ENCODE peak calls at places on chromosomes 1 and 21, in nine cellular contexts. R is ovary, G is BE2C, Z is adrenal gland, J is tibial artery, L is BJ, X is astrocyte, V is right lobe of liver, M is brain microvascular endothelial cell. P is an unnamed sample. For H3K27me3, the result is how much of the 10 kb centered on the place peaks cover.

GRCh38 chr1:84946631-84947030 is 50.3 kb downstream of the MCOLN2 start:
- DNase-seq in R (no peak), G (no peak), Z (no peak), J (no peak), L (no peak), X (peak), V (no peak), M (no peak), P (peak)

GRCh38 chr1:33683913-33684312 is 180.0 kb upstream of the HMGB4 start:
- DNase-seq in R (no peak), G (no peak), Z (no peak), J (no peak), L (no peak), X (peak), V (no peak), M (no peak), P (no peak)

GRCh38 chr1:244322791-244323521 is 128.8 kb downstream of the ADSS2 start:
- DNase-seq in R (peak), G (no peak), Z (peak), J (peak), L (peak), X (peak), V (no peak), M (peak), P (peak)

GRCh38 chr1:224683981-224684380 is 67.9 kb downstream of the CNIH3 start:
- DNase-seq in R (no peak), G (peak), Z (no peak), J (no peak), L (no peak), X (no peak), V (no peak), M (no peak), P (no peak)

GRCh38 chr1:47679826-47680225 is 242.0 kb downstream of the FOXD2 start:
- DNase-seq in R (no peak), G (no peak), Z (no peak), J (no peak), L (no peak), X (no peak), V (no peak), M (no peak), P (no peak)

GRCh38 chr1:998905-999796 is 746 bp downstream of the HES4 start:
- DNase-seq in R (no peak), G (peak), Z (no peak), J (no peak), L (no peak), X (no peak), V (peak), M (no peak), P (no peak)

GRCh38 chr1:23083714-23084480 is 64.6 kb downstream of the KDM1A start:
- DNase-seq in R (peak), G (no peak), Z (peak), J (no peak), L (no peak), X (no peak), V (peak), M (no peak), P (no peak)

GRCh38 chr1:201171063-201172036 is 17.1 kb upstream of the TMEM9 start:
- DNase-seq in R (peak), G (peak), Z (peak), J (no peak), L (no peak), X (no peak), V (peak), M (peak), P (peak)

GRCh38 chr1:248631354-248632041 is 3.4 kb downstream of the OR2T11 start:
- DNase-seq in R (no peak), G (no peak), Z (no peak), J (no peak), L (no peak), X (no peak), V (no peak), M (no peak), P (peak)

GRCh38 chr1:42211224-42211623 is 46.7 kb upstream of the GUCA2A start:
- DNase-seq in R (no peak), G (no peak), Z (no peak), J (no peak), L (no peak), X (no peak), V (no peak), M (peak), P (peak)

GRCh38 chr1:214303538-214303937 is 22.6 kb downstream of the SMYD2 start:
- DNase-seq in R (no peak), G (no peak), Z (no peak), J (no peak), L (no peak), X (peak), V (no peak), M (no peak), P (no peak)

GRCh38 chr21:23394458-23394857 is 2212.8 kb downstream of the MRPL39 start:
- DNase-seq in R (no peak), G (no peak), Z (no peak), J (no peak), L (no peak), X (no peak), V (no peak), M (no peak), P (no peak)
- TF ChIP-seq CTCF in R (no peak), G (peak), Z (no peak), J (no peak), L (no peak), X (no peak), V (no peak), M (no peak), P (no peak)

GRCh38 chr1:208343226-208343625 is 99.0 kb upstream of the PLXNA2 start:
- DNase-seq in R (no peak), G (no peak), Z (no peak), J (no peak), L (no peak), X (no peak), V (no peak), M (no peak), P (no peak)

GRCh38 chr1:208349679-208350330 is 105.6 kb upstream of the PLXNA2 start:
- DNase-seq in R (no peak), G (no peak), Z (no peak), J (no peak), L (no peak), X (no peak), V (no peak), M (no peak), P (no peak)

DNA sequence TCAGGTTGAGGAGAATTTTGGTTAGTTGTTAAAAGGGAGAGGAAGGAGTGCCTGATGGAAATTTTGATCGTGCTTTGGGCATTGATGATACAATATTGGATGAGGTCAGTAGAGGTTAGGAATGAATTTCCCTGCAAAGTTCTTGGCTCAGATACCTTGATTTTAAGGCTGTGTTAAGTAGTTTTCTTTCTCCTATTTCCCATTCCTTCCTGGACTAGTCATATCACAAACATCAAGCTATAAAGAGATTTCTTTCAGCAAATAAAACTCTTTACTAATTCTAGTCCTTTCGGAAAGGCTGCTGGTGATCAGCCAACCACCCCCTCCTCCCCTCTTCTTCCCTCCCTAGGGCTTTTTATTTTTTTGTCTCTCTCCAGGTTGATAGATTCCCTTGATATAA is 100.0 kb upstream of the PLXNA2 start:
- DNase-seq in R (no peak), G (no peak), Z (no peak), J (no peak), L (no peak), X (no peak), V (no peak), M (no peak), P (no peak)
- H3K27me3 ChIP-seq in R (under half), G (under half), Z (under half), J (under half), L (under half), X (under half), V (under half), M (under half), P (under half)

DNA sequence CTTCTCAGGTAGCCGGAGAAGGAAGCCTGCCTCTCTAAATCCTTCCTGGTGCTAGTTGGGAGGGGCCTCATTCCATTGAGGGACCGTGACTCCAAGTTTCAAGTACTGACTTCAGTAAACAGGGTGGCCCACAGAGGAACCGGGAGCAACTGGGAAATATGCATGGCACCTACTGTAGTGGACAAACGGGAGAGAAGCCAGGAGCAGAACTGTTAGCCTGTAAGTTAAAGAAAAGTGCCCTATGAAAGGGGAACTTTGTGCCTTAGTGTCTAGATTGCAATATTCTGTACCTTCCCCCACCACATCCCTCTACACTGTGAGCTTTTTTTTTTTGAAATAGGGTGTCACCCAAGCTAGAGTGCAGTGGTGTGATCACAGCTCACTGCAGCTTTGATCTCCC is 33.2 kb upstream of the KANK4 start:
- DNase-seq in R (no peak), G (no peak), Z (no peak), J (no peak), L (no peak), X (no peak), V (no peak), M (no peak), P (no peak)
- H3K4me3 ChIP-seq in R (no peak), G (no peak), Z (no peak), J (no peak), L (no peak), X (no peak), V (no peak), M (no peak), P (no peak)

GRCh38 chr1:165403835-165404482 is 41.0 kb downstream of the RXRG start:
- DNase-seq in R (no peak), G (peak), Z (no peak), J (no peak), L (no peak), X (no peak), V (peak), M (peak), P (peak)
- TF ChIP-seq CTCF in R (peak), G (peak), Z (peak), J (peak), L (peak), X (peak), V (peak), M (peak), P (peak)

DNA sequence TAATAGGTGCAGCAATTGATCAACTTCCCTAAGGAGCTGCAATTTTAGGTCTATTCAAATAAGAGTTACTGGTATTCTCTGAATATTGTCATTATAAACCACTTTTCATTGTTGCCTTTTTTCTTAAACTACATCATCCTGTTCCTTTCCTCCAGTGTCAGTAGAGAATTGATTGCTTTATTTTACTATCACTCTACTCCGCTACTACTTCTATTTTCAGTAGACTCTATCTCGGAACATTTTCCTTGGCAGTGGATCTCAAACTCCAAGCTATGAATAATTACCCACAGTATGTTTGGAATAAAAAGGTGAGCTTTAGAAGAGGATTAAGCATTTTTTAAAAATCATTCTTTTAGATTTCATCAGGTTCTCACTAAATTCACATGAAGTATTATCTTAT is 224.9 kb downstream of the GREM2 start:
- DNase-seq in R (no peak), G (no peak), Z (no peak), J (no peak), L (no peak), X (peak), V (no peak), M (no peak), P (no peak)
- H3K27me3 ChIP-seq in R (under half), G (under half), Z (under half), J (under half), L (under half), X (under half), V (under half), M (under half), P (under half)

GRCh38 chr1:9776685-9777084 is 47.1 kb downstream of the CLSTN1 start:
- DNase-seq in R (no peak), G (no peak), Z (no peak), J (no peak), L (no peak), X (no peak), V (no peak), M (no peak), P (no peak)
- H3K4me3 ChIP-seq in R (no peak), G (no peak), Z (no peak), J (no peak), L (no peak), X (no peak), V (no peak), M (no peak), P (no peak)

DNA sequence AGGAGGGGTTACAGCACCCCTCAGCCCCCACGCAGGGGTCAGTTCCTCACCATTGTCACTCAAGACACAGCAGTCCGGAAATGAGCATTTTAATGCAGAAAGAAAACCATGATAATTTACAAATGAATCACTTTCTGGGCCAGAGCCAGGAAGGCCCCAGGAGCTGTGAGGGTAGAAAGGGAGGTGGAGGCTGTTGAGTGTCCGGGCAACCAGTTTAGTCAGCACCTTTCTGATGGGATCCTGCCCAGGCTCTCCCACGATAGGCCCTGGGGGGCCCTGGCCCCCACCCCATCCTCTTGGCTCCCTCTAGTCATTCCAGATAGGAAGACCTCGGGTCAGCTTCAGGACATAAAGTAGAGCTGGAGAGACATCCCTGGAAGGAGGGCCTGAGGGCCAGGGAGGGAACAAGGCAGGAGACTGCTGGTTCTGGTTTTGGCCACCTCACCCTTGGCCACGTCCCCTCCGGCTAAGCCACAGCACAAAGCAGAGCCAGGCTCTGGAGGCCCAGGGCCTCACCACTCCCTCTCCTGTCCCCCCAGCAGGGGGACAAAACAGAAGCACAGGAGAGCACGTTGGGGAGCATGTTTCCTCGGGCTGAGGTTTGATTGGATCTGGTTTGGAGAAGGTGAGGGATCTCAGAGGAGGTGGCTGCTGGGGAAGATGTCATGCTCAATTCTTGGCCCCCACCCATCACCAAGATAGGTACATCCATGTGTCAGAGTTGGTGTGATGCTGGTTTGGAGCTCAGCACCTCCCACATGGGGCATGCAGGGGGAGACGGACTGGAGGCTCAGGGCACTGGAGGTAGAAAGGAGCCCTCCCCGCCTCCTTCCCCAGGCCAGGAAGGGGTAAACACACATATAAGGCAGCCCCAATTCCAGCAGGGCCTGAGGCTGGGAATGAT is 20.6 kb downstream of the ETNK2 start:
- DNase-seq in R (peak), G (no peak), Z (peak), J (no peak), L (peak), X (peak), V (peak), M (peak), P (peak)
- TF ChIP-seq CTCF in R (no peak), G (peak), Z (no peak), J (no peak), L (peak), X (peak), V (no peak), M (peak), P (no peak)

DNA sequence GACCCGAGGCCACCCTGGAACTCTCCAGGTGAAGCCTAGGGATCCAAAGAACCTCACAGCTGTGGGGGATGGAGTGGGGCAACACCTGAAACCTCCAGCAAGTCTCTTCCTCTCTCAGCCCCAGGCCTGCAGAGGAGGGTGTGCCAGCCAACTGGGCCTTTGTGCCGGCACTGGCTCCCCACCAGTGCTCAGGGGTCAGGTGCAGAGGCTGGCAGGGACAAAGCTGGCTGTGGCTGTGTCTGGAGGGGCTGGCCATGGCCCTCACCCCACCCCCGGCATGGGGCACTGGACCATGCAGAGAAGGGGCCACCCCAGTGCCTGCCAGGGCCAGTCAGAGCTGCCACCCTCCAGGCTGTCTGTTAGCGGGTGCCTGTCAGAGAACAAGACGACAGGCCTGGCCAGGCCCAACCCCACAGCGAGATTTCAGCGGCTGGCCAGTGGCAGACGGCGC is 3.9 kb downstream of the COL18A1 start:
- DNase-seq in R (peak), G (no peak), Z (peak), J (peak), L (no peak), X (no peak), V (peak), M (no peak), P (no peak)
- H3K27me3 ChIP-seq in R (under half), G (under half), Z (under half), J (under half), L (under half), X (under half), V (under half), M (under half), P (under half)

P was measured in bronchial epithelial cell.